ENCODE peak calls at places on chromosomes 11 and 22, in eight cellular contexts. E is CD4-positive, CD25-positive, alpha-beta regulatory T cell; M is GM23248; R is RWPE1; G is psoas muscle; H is left lung; Y is uterus; W is HepG2. B is an unnamed sample.

GRCh38 chr11:17653606-17654005 is 65.8 kb upstream of the MYOD1 start:
- DNase-seq in E (no peak), M (no peak), R (no peak), G (no peak), H (no peak), Y (no peak), W (no peak), B (no peak)

GRCh38 chr11:70333206-70333605 is 62.7 kb downstream of the PPFIA1 start:
- DNase-seq in E (no peak), M (no peak), R (no peak), G (no peak), H (no peak), Y (peak; percentile 58), W (no peak), B (no peak)

GRCh38 chr11:33259869-33260268 is 2.7 kb downstream of the HIPK3 start:
- DNase-seq in E (no peak), M (peak; percentile 52), R (no peak), G (no peak), H (no peak), Y (no peak), W (no peak), B (no peak)

GRCh38 chr11:74870485-74870884 is 78.4 kb downstream of the XRRA1 start:
- DNase-seq in E (peak; percentile 49), M (peak; percentile 61), R (no peak), G (no peak), H (no peak), Y (no peak), W (peak; percentile 60), B (no peak)

GRCh38 chr11:46429709-46430108 is 38.1 kb upstream of the CHRM4 start:
- DNase-seq in E (no peak), M (peak; percentile 24), R (no peak), G (no peak), H (no peak), Y (no peak), W (no peak), B (no peak)

GRCh38 chr11:109034341-109034696 is 369.4 kb downstream of the DDX10 start:
- DNase-seq in E (no peak), M (peak; percentile 55), R (no peak), G (no peak), H (no peak), Y (no peak), W (no peak), B (no peak)

GRCh38 chr11:57457643-57458023 is 2.7 kb upstream of the RTN4RL2 start:
- DNase-seq in E (no peak), M (no peak), R (no peak), G (no peak), H (no peak), Y (no peak), W (no peak), B (no peak)

GRCh38 chr22:46576556-46577351 is 39.3 kb upstream of the CELSR1 start:
- DNase-seq in E (peak; percentile 62), M (peak; percentile 84), R (peak; percentile 40), G (peak; percentile 80), H (peak; percentile 89), Y (no peak), W (no peak), B (peak; percentile 74)

GRCh38 chr11:134762248-134763029 is 350.4 kb upstream of the B3GAT1 start:
- DNase-seq in E (no peak), M (no peak), R (no peak), G (no peak), H (peak; percentile 68), Y (no peak), W (no peak), B (peak; percentile 38)

GRCh38 chr22:32355760-32356159 is 1.9 kb upstream of the RFPL3 start:
- DNase-seq in E (peak; percentile 6), M (no peak), R (peak; percentile 13), G (no peak), H (no peak), Y (no peak), W (peak; percentile 18), B (no peak)

GRCh38 chr11:68127791-68128681 is 6.8 kb upstream of the CHKA start:
- DNase-seq in E (no peak), M (peak; percentile 45), R (no peak), G (peak; percentile 67), H (peak; percentile 88), Y (peak; percentile 67), W (peak; percentile 90), B (peak; percentile 91)

GRCh38 chr11:40290031-40290650 is 1169.3 kb downstream of the LRRC4C start:
- DNase-seq in E (no peak), M (no peak), R (no peak), G (no peak), H (no peak), Y (no peak), W (no peak), B (no peak)

GRCh38 chr11:15745266-15745665 is 611.1 kb downstream of the SOX6 start:
- DNase-seq in E (no peak), M (no peak), R (no peak), G (no peak), H (no peak), Y (no peak), W (no peak), B (no peak)

GRCh38 chr22:49863936-49864335 is 10.3 kb downstream of the ZBED4 start:
- DNase-seq in E (no peak), M (no peak), R (no peak), G (no peak), H (no peak), Y (no peak), W (no peak), B (no peak)

GRCh38 chr22:42500836-42501179 is 18.8 kb downstream of the RRP7A start:
- DNase-seq in E (no peak), M (no peak), R (no peak), G (no peak), H (no peak), Y (peak; percentile 32), W (no peak), B (no peak)

GRCh38 chr22:21661991-21662390 is 3.8 kb upstream of the PPIL2 start:
- DNase-seq in E (no peak), M (no peak), R (no peak), G (no peak), H (no peak), Y (no peak), W (no peak), B (no peak)

GRCh38 chr11:66600219-66600923 is 7.4 kb downstream of the CCS start:
- DNase-seq in E (no peak), M (no peak), R (no peak), G (no peak), H (peak; percentile 1), Y (no peak), W (no peak), B (no peak)

GRCh38 chr11:12671378-12671777 is 2.8 kb upstream of the TEAD1 start:
- DNase-seq in E (no peak), M (no peak), R (no peak), G (no peak), H (no peak), Y (no peak), W (no peak), B (no peak)

GRCh38 chr11:129702410-129703390 is 112.9 kb upstream of the TMEM45B start:
- DNase-seq in E (no peak), M (no peak), R (peak; percentile 64), G (no peak), H (no peak), Y (no peak), W (no peak), B (no peak)
- H3K27ac ChIP-seq in E (no peak overlapping the region), M (no peak overlapping the region), R (peak overlapping the region; percentile 76), G (no peak overlapping the region), H (no peak overlapping the region), Y (no peak overlapping the region), W (no peak overlapping the region), B (no peak overlapping the region)

GRCh38 chr11:119586181-119586580 is 142.8 kb downstream of the NECTIN1 start:
- DNase-seq in E (no peak), M (no peak), R (no peak), G (no peak), H (no peak), Y (no peak), W (no peak), B (no peak)

GRCh38 chr11:119584193-119585037 is 144.6 kb downstream of the NECTIN1 start:
- DNase-seq in E (peak; percentile 8), M (peak; percentile 75), R (peak; percentile 62), G (peak; percentile 61), H (peak; percentile 85), Y (no peak), W (no peak), B (no peak)

GRCh38 chr11:119589011-119589410 is 140.0 kb downstream of the NECTIN1 start:
- DNase-seq in E (no peak), M (no peak), R (no peak), G (no peak), H (no peak), Y (no peak), W (no peak), B (no peak)

GRCh38 chr11:119583585-119583984 is 145.4 kb downstream of the NECTIN1 start:
- DNase-seq in E (no peak), M (no peak), R (no peak), G (no peak), H (no peak), Y (no peak), W (no peak), B (no peak)

GRCh38 chr11:119585038-119585666 is 143.8 kb downstream of the NECTIN1 start:
- DNase-seq in E (no peak), M (peak; percentile 10), R (no peak), G (no peak), H (peak; percentile 79), Y (no peak), W (no peak), B (no peak)
- H3K27ac ChIP-seq in E (no peak overlapping the region), M (no peak overlapping the region), R (no peak overlapping the region), G (no peak overlapping the region), H (no peak overlapping the region), Y (no peak overlapping the region), W (no peak overlapping the region), B (no peak overlapping the region)

DNA sequence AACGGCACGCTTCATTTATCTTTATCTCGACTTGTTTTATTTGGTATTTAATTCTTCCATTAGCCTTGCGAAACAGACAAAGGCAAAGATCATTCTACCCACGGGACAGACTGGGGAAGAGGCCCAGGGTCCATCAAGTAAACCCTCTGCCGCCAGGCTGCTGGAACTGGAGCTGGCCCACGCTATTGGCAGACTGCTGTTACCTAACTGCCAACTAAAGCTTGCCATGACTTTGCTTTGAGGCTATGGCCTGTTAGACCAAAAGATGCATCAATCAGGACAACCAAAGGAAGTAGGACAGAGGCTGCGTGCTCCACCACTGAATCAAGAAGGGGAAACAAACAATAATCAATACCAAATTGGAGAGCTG is 794 bp upstream of the TMEM218 start:
- DNase-seq in E (no peak), M (no peak), R (no peak), G (no peak), H (no peak), Y (no peak), W (no peak), B (no peak)
- H3K27ac ChIP-seq in E (peak overlapping the region; percentile 79), M (peak overlapping the region; percentile 40), R (peak overlapping the region; percentile 83), G (peak overlapping the region; percentile 64), H (no peak overlapping the region), Y (peak overlapping the region; percentile 69), W (peak overlapping the region; percentile 38), B (no peak overlapping the region)

DNA sequence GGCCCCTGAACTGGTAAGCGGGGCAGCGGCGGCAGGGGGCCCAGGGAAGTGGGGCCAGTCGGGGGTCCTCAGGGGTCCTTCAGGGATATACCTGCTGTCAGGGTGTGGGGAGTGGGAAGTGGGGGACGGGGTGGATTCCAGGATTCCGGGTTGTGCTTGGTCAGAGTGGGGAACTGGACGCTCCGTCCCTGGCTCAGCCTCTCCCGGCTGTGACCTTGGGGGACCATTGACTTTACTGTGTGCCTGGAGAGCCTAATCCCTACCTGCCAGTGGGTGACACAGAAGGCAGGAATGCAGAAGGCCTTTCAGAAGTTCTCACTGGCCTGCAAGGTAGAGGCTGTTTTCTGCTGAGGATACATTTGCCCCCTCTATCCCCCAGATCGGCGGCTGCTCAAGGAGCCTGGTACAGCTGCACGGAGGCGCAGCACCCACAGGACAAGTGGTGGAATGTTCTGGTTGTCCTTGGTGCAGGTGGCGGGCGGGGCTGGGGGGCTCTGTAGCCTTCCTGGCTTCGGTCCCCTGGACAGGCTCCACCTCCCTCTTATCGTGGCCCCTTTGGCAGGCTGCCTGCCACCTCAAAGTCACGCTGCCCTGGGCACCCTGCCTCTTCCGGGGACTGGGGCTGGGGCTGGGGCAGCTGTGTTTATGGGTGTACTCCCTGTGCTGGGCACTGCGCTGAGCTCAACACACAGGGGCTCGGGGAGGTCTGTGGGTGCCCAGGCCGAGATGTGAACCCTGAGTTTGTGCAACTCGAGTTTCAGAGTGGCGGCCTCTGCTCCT is 18.4 kb downstream of the KCNQ1 start:
- DNase-seq in E (no peak), M (no peak), R (no peak), G (no peak), H (peak; percentile 90), Y (no peak), W (peak; percentile 65), B (no peak)
- H3K27ac ChIP-seq in E (no peak overlapping the region), M (no peak overlapping the region), R (no peak overlapping the region), G (no peak overlapping the region), H (peak overlapping the region; percentile 59), Y (no peak overlapping the region), W (no peak overlapping the region), B (no peak overlapping the region)